ENCODE peak calls at places on chromosomes 5 and 9, in six cellular contexts. L is stimulated activated CD8-positive, alpha-beta memory T cell treated with anti-CD3 and anti-CD28 coated beads, Interleukin-15, amount 100 ng/mL, for 4 hours; A is WERI-Rb-1; E is ACHN; M is amygdala; H is mucosa of gallbladder. D is an unnamed sample.

GRCh38 chr9:34651876-34652602 is at the start of gene IL11RA:
- DNase-seq in E (peak; percentile 86), H (peak; percentile 73), M (peak; percentile 79), L (no peak), A (peak; percentile 91), D (no peak)

GRCh38 chr5:83343345-83343744 is 128.2 kb upstream of the VCAN start:
- DNase-seq in L (no peak), H (no peak), M (no peak), A (no peak), E (no peak), D (no peak)

GRCh38 chr9:133106511-133107244 is 14.4 kb downstream of the RALGDS start:
- DNase-seq in H (no peak), L (no peak), E (no peak), M (no peak), A (no peak), D (no peak)

GRCh38 chr9:130732131-130732530 is 38.6 kb downstream of the EXOSC2 start:
- DNase-seq in M (no peak), A (no peak), H (no peak), E (peak; percentile 12), L (no peak), D (no peak)

GRCh38 chr5:35129921-35130485 is 82.3 kb upstream of the AGXT2 start:
- DNase-seq in A (no peak), M (no peak), E (peak; percentile 76), H (no peak), L (peak; percentile 13), D (no peak)

GRCh38 chr9:87888501-87888900 is 5.8 kb downstream of the SPATA31E1 start:
- DNase-seq in L (no peak), A (no peak), H (no peak), E (no peak), M (no peak), D (no peak)

GRCh38 chr9:123866497-123866896 is 63.4 kb downstream of the DENND1A start:
- DNase-seq in E (no peak), L (no peak), H (no peak), A (no peak), M (no peak), D (no peak)

GRCh38 chr5:36630201-36630968 is 24.0 kb downstream of the SLC1A3 start:
- DNase-seq in M (no peak), L (no peak), H (no peak), A (no peak), E (no peak), D (no peak)

GRCh38 chr5:135596788-135597187 is 18.0 kb upstream of the CXCL14 start:
- DNase-seq in E (no peak), A (no peak), L (no peak), M (no peak), H (no peak), D (no peak)

D was measured in epithelial cell of proximal tubule.